ENCODE peak calls at places on chromosome X, in nine cellular contexts. One of them, this sample, is unnamed. For H3K4me1 and H3K9me3, the result is how much of the 10 kb centered on the place peaks cover.

GRCh38 chrX:86141786-86142185 is 6.5 kb upstream of the DACH2 start:
- DNase-seq in tibial nerve: no peak
- DNase-seq in CD8-positive, alpha-beta T cell: no peak
- DNase-seq in IMR-90: no peak
- DNase-seq in PC-3: no peak
- DNase-seq in neural progenitor cell: no peak
- DNase-seq in left ventricle myocardium inferior: no peak
- DNase-seq in pancreas: no peak
- DNase-seq in psoas muscle: no peak
- DNase-seq in this sample: no peak

GRCh38 chrX:55056820-55057690 is 17.8 kb upstream of the PAGE2B start:
- DNase-seq in tibial nerve: no peak
- DNase-seq in CD8-positive, alpha-beta T cell: peak
- DNase-seq in pancreas: no peak
- DNase-seq in psoas muscle: no peak
- DNase-seq in neural progenitor cell: no peak
- DNase-seq in PC-3: peak
- DNase-seq in IMR-90: peak
- DNase-seq in left ventricle myocardium inferior: no peak
- DNase-seq in this sample: peak

GRCh38 chrX:153709726-153710674 is 14.2 kb downstream of the BCAP31 start:
- DNase-seq in tibial nerve: no peak
- DNase-seq in psoas muscle: peak
- DNase-seq in IMR-90: no peak
- DNase-seq in neural progenitor cell: no peak
- DNase-seq in CD8-positive, alpha-beta T cell: no peak
- DNase-seq in PC-3: no peak
- DNase-seq in left ventricle myocardium inferior: no peak
- DNase-seq in pancreas: no peak
- DNase-seq in this sample: no peak

GRCh38 chrX:129781134-129782014 is 1.6 kb downstream of the SASH3 start:
- DNase-seq in CD8-positive, alpha-beta T cell: peak
- DNase-seq in neural progenitor cell: no peak
- DNase-seq in PC-3: no peak
- DNase-seq in pancreas: no peak
- DNase-seq in IMR-90: no peak
- DNase-seq in tibial nerve: no peak
- DNase-seq in left ventricle myocardium inferior: no peak
- DNase-seq in psoas muscle: peak
- DNase-seq in this sample: peak

GRCh38 chrX:20265726-20266681 is 705 bp downstream of the RPS6KA3 start:
- DNase-seq in tibial nerve: no peak
- DNase-seq in IMR-90: peak
- DNase-seq in psoas muscle: peak
- DNase-seq in neural progenitor cell: peak
- DNase-seq in CD8-positive, alpha-beta T cell: peak
- DNase-seq in pancreas: peak
- DNase-seq in PC-3: peak
- DNase-seq in left ventricle myocardium inferior: peak
- DNase-seq in this sample: peak

GRCh38 chrX:108122748-108123147 is 31.2 kb downstream of the ATG4A start:
- DNase-seq in left ventricle myocardium inferior: no peak
- DNase-seq in neural progenitor cell: no peak
- DNase-seq in PC-3: no peak
- DNase-seq in IMR-90: peak
- DNase-seq in pancreas: no peak
- DNase-seq in psoas muscle: no peak
- DNase-seq in CD8-positive, alpha-beta T cell: no peak
- DNase-seq in tibial nerve: no peak
- DNase-seq in this sample: no peak

GRCh38 chrX:9940397-9940796 is 26.8 kb upstream of the CLDN34 start:
- DNase-seq in PC-3: peak
- DNase-seq in IMR-90: peak
- DNase-seq in pancreas: no peak
- DNase-seq in CD8-positive, alpha-beta T cell: no peak
- DNase-seq in left ventricle myocardium inferior: no peak
- DNase-seq in tibial nerve: no peak
- DNase-seq in neural progenitor cell: no peak
- DNase-seq in psoas muscle: no peak
- DNase-seq in this sample: peak

GRCh38 chrX:17425151-17425550 is 50.2 kb downstream of the NHS start:
- DNase-seq in CD8-positive, alpha-beta T cell: no peak
- DNase-seq in tibial nerve: no peak
- DNase-seq in PC-3: no peak
- DNase-seq in neural progenitor cell: no peak
- DNase-seq in pancreas: no peak
- DNase-seq in IMR-90: peak
- DNase-seq in psoas muscle: no peak
- DNase-seq in left ventricle myocardium inferior: no peak
- DNase-seq in this sample: no peak

GRCh38 chrX:129738466-129739308 is at the start of gene XPNPEP2:
- DNase-seq in psoas muscle: no peak
- DNase-seq in CD8-positive, alpha-beta T cell: no peak
- DNase-seq in neural progenitor cell: peak
- DNase-seq in left ventricle myocardium inferior: peak
- DNase-seq in pancreas: no peak
- DNase-seq in IMR-90: peak
- DNase-seq in tibial nerve: no peak
- DNase-seq in PC-3: no peak
- DNase-seq in this sample: no peak

GRCh38 chrX:46912673-46913491 is 661 bp downstream of the JADE3 start:
- DNase-seq in left ventricle myocardium inferior: peak
- DNase-seq in tibial nerve: no peak
- DNase-seq in PC-3: peak
- DNase-seq in CD8-positive, alpha-beta T cell: no peak
- DNase-seq in pancreas: peak
- DNase-seq in IMR-90: peak
- DNase-seq in psoas muscle: peak
- DNase-seq in neural progenitor cell: peak
- DNase-seq in this sample: peak

GRCh38 chrX:109773374-109773773 is 40.3 kb upstream of the ACSL4 start:
- DNase-seq in PC-3: no peak
- DNase-seq in neural progenitor cell: no peak
- DNase-seq in pancreas: no peak
- DNase-seq in IMR-90: no peak
- DNase-seq in left ventricle myocardium inferior: no peak
- DNase-seq in CD8-positive, alpha-beta T cell: no peak
- DNase-seq in psoas muscle: no peak
- DNase-seq in tibial nerve: no peak
- DNase-seq in this sample: no peak

GRCh38 chrX:103248553-103248952 is 6.4 kb downstream of the TCEAL8 start:
- DNase-seq in IMR-90: peak
- DNase-seq in tibial nerve: no peak
- DNase-seq in left ventricle myocardium inferior: no peak
- DNase-seq in psoas muscle: no peak
- DNase-seq in CD8-positive, alpha-beta T cell: no peak
- DNase-seq in PC-3: peak
- DNase-seq in neural progenitor cell: no peak
- DNase-seq in pancreas: no peak
- DNase-seq in this sample: no peak

GRCh38 chrX:5958523-5958922 is 270.1 kb downstream of the NLGN4X start:
- DNase-seq in left ventricle myocardium inferior: no peak
- DNase-seq in IMR-90: no peak
- DNase-seq in tibial nerve: no peak
- DNase-seq in neural progenitor cell: no peak
- DNase-seq in pancreas: no peak
- DNase-seq in CD8-positive, alpha-beta T cell: no peak
- DNase-seq in PC-3: no peak
- DNase-seq in psoas muscle: no peak
- DNase-seq in this sample: no peak

GRCh38 chrX:115409551-115409950 is 120.0 kb downstream of the LUZP4 start:
- DNase-seq in pancreas: no peak
- DNase-seq in CD8-positive, alpha-beta T cell: no peak
- DNase-seq in IMR-90: peak
- DNase-seq in PC-3: no peak
- DNase-seq in left ventricle myocardium inferior: no peak
- DNase-seq in psoas muscle: no peak
- DNase-seq in tibial nerve: no peak
- DNase-seq in neural progenitor cell: no peak
- DNase-seq in this sample: no peak

GRCh38 chrX:2719774-2720447 is 28.8 kb downstream of the CD99 start:
- DNase-seq in left ventricle myocardium inferior: no peak
- DNase-seq in psoas muscle: no peak
- DNase-seq in PC-3: no peak
- DNase-seq in pancreas: no peak
- DNase-seq in IMR-90: no peak
- DNase-seq in tibial nerve: no peak
- DNase-seq in CD8-positive, alpha-beta T cell: no peak
- DNase-seq in neural progenitor cell: no peak
- DNase-seq in this sample: no peak

GRCh38 chrX:115642895-115643530 is 82.0 kb downstream of the PLS3 start:
- DNase-seq in neural progenitor cell: peak
- DNase-seq in IMR-90: peak
- DNase-seq in tibial nerve: peak
- DNase-seq in CD8-positive, alpha-beta T cell: peak
- DNase-seq in left ventricle myocardium inferior: no peak
- DNase-seq in PC-3: peak
- DNase-seq in psoas muscle: no peak
- DNase-seq in pancreas: no peak
- DNase-seq in this sample: peak

GRCh38 chrX:48045410-48046311 is 25.8 kb downstream of the ZNF630 start:
- DNase-seq in IMR-90: peak
- DNase-seq in tibial nerve: no peak
- DNase-seq in PC-3: peak
- DNase-seq in CD8-positive, alpha-beta T cell: no peak
- DNase-seq in psoas muscle: no peak
- DNase-seq in pancreas: no peak
- DNase-seq in neural progenitor cell: no peak
- DNase-seq in left ventricle myocardium inferior: peak
- DNase-seq in this sample: no peak

GRCh38 chrX:46849933-46850332 is 13.1 kb downstream of the RP2 start:
- DNase-seq in CD8-positive, alpha-beta T cell: no peak
- DNase-seq in psoas muscle: no peak
- DNase-seq in PC-3: no peak
- DNase-seq in pancreas: no peak
- DNase-seq in tibial nerve: no peak
- DNase-seq in left ventricle myocardium inferior: no peak
- DNase-seq in IMR-90: peak
- DNase-seq in neural progenitor cell: no peak
- DNase-seq in this sample: no peak

GRCh38 chrX:27186671-27187070 is 276.5 kb downstream of the PPP4R3C start:
- DNase-seq in tibial nerve: no peak
- DNase-seq in pancreas: no peak
- DNase-seq in CD8-positive, alpha-beta T cell: no peak
- DNase-seq in PC-3: peak
- DNase-seq in neural progenitor cell: peak
- DNase-seq in left ventricle myocardium inferior: no peak
- DNase-seq in IMR-90: peak
- DNase-seq in psoas muscle: no peak
- DNase-seq in this sample: peak

GRCh38 chrX:12975670-12975965 is 708 bp downstream of the TMSB4X start:
- DNase-seq in tibial nerve: no peak
- DNase-seq in PC-3: peak
- DNase-seq in CD8-positive, alpha-beta T cell: no peak
- DNase-seq in neural progenitor cell: peak
- DNase-seq in IMR-90: no peak
- DNase-seq in left ventricle myocardium inferior: peak
- DNase-seq in psoas muscle: peak
- DNase-seq in pancreas: no peak
- DNase-seq in this sample: no peak
- H3K4me1 ChIP-seq in tibial nerve: under half
- H3K4me1 ChIP-seq in PC-3: under half
- H3K4me1 ChIP-seq in CD8-positive, alpha-beta T cell: under half
- H3K4me1 ChIP-seq in neural progenitor cell: under half
- H3K4me1 ChIP-seq in IMR-90: under half
- H3K4me1 ChIP-seq in left ventricle myocardium inferior: under half
- H3K4me1 ChIP-seq in psoas muscle: under half
- H3K4me1 ChIP-seq in pancreas: under half
- H3K4me1 ChIP-seq in this sample: under half

DNA sequence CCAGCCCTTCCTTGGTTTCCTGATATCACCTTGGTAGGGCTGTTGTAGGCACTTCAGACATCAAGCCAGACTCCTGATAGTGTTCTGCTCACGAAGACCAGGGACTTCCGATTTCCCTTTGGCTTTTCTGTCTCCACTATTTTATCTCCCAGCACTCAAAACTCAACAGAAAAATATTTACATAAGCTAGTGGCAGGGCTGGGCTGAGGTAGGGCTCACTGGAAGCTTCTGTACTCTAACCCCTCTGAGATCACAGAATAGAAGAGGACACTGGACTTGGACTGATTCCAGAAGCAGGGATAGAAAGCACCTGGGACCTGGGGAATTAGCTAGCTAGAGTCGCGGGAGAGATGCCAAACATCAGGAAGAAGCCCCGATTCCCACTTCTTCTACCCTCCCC is 34.3 kb upstream of the EFNB1 start:
- DNase-seq in PC-3: no peak
- DNase-seq in pancreas: no peak
- DNase-seq in CD8-positive, alpha-beta T cell: no peak
- DNase-seq in psoas muscle: no peak
- DNase-seq in IMR-90: no peak
- DNase-seq in tibial nerve: no peak
- DNase-seq in neural progenitor cell: no peak
- DNase-seq in left ventricle myocardium inferior: no peak
- DNase-seq in this sample: no peak
- H3K9me3 ChIP-seq in PC-3: under half
- H3K9me3 ChIP-seq in pancreas: under half
- H3K9me3 ChIP-seq in CD8-positive, alpha-beta T cell: under half
- H3K9me3 ChIP-seq in psoas muscle: under half
- H3K9me3 ChIP-seq in IMR-90: under half
- H3K9me3 ChIP-seq in tibial nerve: under half
- H3K9me3 ChIP-seq in neural progenitor cell: under half
- H3K9me3 ChIP-seq in left ventricle myocardium inferior: under half
- H3K9me3 ChIP-seq in this sample: under half

DNA sequence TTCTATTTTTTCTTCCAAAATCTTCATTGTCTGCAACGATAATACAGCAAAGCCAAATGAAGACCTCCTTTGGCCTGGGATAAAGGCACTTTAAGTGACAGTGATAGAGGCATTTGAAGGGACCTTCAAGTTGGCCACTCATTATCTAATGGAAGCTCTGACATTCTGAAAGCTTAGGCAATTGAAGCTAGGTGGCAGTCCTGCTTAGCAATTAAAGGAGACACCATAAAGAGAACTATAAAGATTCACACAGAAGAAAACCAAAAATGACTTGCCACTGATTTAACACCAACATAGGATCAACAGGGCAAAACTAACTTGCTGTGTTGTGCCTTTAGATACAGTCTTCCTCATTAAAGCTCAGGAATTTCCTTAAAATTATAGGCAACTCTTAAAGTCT is 103.3 kb upstream of the TSPAN7 start:
- DNase-seq in PC-3: no peak
- DNase-seq in CD8-positive, alpha-beta T cell: no peak
- DNase-seq in neural progenitor cell: no peak
- DNase-seq in left ventricle myocardium inferior: no peak
- DNase-seq in IMR-90: no peak
- DNase-seq in psoas muscle: no peak
- DNase-seq in pancreas: no peak
- DNase-seq in tibial nerve: no peak
- DNase-seq in this sample: no peak
- TF ChIP-seq CTCF in PC-3: no peak
- TF ChIP-seq CTCF in CD8-positive, alpha-beta T cell: no peak
- TF ChIP-seq CTCF in neural progenitor cell: peak
- TF ChIP-seq CTCF in left ventricle myocardium inferior: peak
- TF ChIP-seq CTCF in IMR-90: no peak
- TF ChIP-seq CTCF in psoas muscle: peak
- TF ChIP-seq CTCF in pancreas: no peak
- TF ChIP-seq CTCF in tibial nerve: no peak
- TF ChIP-seq CTCF in this sample: peak

DNA sequence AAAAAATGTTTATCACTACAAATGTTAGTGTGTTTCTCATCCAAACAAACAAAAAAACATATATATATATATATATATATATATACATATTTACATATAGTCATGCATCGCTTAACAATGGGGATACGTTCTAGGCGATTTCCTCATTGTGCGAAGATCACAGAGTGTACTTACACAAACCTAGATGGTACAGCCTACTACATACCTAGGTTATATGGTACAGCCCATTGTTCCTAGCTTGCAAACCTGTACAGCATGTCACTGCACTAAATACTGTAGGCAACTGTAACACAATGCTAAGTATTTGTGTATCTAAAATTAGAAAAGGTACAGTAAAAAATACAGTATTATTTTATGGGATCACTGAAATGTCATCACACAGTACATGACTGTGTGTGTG is 16.4 kb upstream of the TMSB4X start:
- DNase-seq in left ventricle myocardium inferior: no peak
- DNase-seq in IMR-90: no peak
- DNase-seq in pancreas: no peak
- DNase-seq in PC-3: no peak
- DNase-seq in psoas muscle: no peak
- DNase-seq in neural progenitor cell: no peak
- DNase-seq in CD8-positive, alpha-beta T cell: no peak
- DNase-seq in tibial nerve: no peak
- DNase-seq in this sample: no peak
- H3K4me1 ChIP-seq in left ventricle myocardium inferior: under half
- H3K4me1 ChIP-seq in IMR-90: under half
- H3K4me1 ChIP-seq in pancreas: under half
- H3K4me1 ChIP-seq in PC-3: under half
- H3K4me1 ChIP-seq in psoas muscle: under half
- H3K4me1 ChIP-seq in neural progenitor cell: under half
- H3K4me1 ChIP-seq in CD8-positive, alpha-beta T cell: half or more
- H3K4me1 ChIP-seq in tibial nerve: under half
- H3K4me1 ChIP-seq in this sample: half or more

This sample was measured in DND-41.